ENCODE peak calls at places on chromosomes 2 and 18, in ten cellular contexts. One of them, this sample, is unnamed.

GRCh38 chr2:227221120-227221519 is 56.7 kb downstream of the COL4A3 start:
- DNase-seq in GM13976: no peak
- DNase-seq in fibroblast of mammary gland: no peak
- DNase-seq in GM20000: no peak
- DNase-seq in type B pancreatic cell: no peak
- DNase-seq in choroid plexus epithelial cell: no peak
- DNase-seq in IMR-90: no peak
- DNase-seq in nephron progenitor cell: no peak
- DNase-seq in Calu3: no peak
- DNase-seq in H9: no peak
- DNase-seq in this sample: no peak

GRCh38 chr18:75183524-75183923 is 25.4 kb downstream of the PTGR3 start:
- DNase-seq in GM13976: no peak
- DNase-seq in fibroblast of mammary gland: no peak
- DNase-seq in GM20000: no peak
- DNase-seq in type B pancreatic cell: no peak
- DNase-seq in choroid plexus epithelial cell: no peak
- DNase-seq in IMR-90: peak
- DNase-seq in nephron progenitor cell: no peak
- DNase-seq in Calu3: peak
- DNase-seq in H9: no peak
- DNase-seq in this sample: peak

GRCh38 chr2:19801367-19802087 is 100.3 kb downstream of the TTC32 start:
- DNase-seq in GM13976: no peak
- DNase-seq in fibroblast of mammary gland: peak
- DNase-seq in GM20000: no peak
- DNase-seq in type B pancreatic cell: no peak
- DNase-seq in choroid plexus epithelial cell: peak
- DNase-seq in IMR-90: peak
- DNase-seq in nephron progenitor cell: no peak
- DNase-seq in Calu3: peak
- DNase-seq in H9: no peak
- DNase-seq in this sample: peak

GRCh38 chr2:187684181-187684580 is 129.9 kb upstream of the TFPI start:
- DNase-seq in GM13976: no peak
- DNase-seq in fibroblast of mammary gland: peak
- DNase-seq in GM20000: no peak
- DNase-seq in type B pancreatic cell: no peak
- DNase-seq in choroid plexus epithelial cell: peak
- DNase-seq in IMR-90: peak
- DNase-seq in nephron progenitor cell: no peak
- DNase-seq in Calu3: no peak
- DNase-seq in H9: no peak
- DNase-seq in this sample: no peak

GRCh38 chr2:39379643-39380524 is 57.2 kb downstream of the MAP4K3 start:
- DNase-seq in GM13976: peak
- DNase-seq in fibroblast of mammary gland: peak
- DNase-seq in GM20000: peak
- DNase-seq in type B pancreatic cell: no peak
- DNase-seq in choroid plexus epithelial cell: peak
- DNase-seq in IMR-90: peak
- DNase-seq in nephron progenitor cell: no peak
- DNase-seq in Calu3: peak
- DNase-seq in H9: no peak
- DNase-seq in this sample: peak

GRCh38 chr2:236221798-236222197 is 42.4 kb downstream of the ASB18 start:
- DNase-seq in GM13976: no peak
- DNase-seq in fibroblast of mammary gland: no peak
- DNase-seq in GM20000: no peak
- DNase-seq in type B pancreatic cell: peak
- DNase-seq in choroid plexus epithelial cell: no peak
- DNase-seq in IMR-90: no peak
- DNase-seq in nephron progenitor cell: no peak
- DNase-seq in Calu3: no peak
- DNase-seq in H9: no peak
- DNase-seq in this sample: no peak

GRCh38 chr2:79929624-79930023 is 374.9 kb downstream of the LRRTM1 start:
- DNase-seq in GM13976: no peak
- DNase-seq in fibroblast of mammary gland: no peak
- DNase-seq in GM20000: no peak
- DNase-seq in type B pancreatic cell: no peak
- DNase-seq in choroid plexus epithelial cell: no peak
- DNase-seq in IMR-90: no peak
- DNase-seq in nephron progenitor cell: no peak
- DNase-seq in Calu3: no peak
- DNase-seq in H9: no peak
- DNase-seq in this sample: no peak

GRCh38 chr2:148615446-148615845 is 29.1 kb upstream of the EPC2 start:
- DNase-seq in GM13976: no peak
- DNase-seq in fibroblast of mammary gland: no peak
- DNase-seq in GM20000: no peak
- DNase-seq in type B pancreatic cell: no peak
- DNase-seq in choroid plexus epithelial cell: peak
- DNase-seq in IMR-90: no peak
- DNase-seq in nephron progenitor cell: no peak
- DNase-seq in Calu3: no peak
- DNase-seq in H9: peak
- DNase-seq in this sample: no peak

GRCh38 chr2:20362701-20363435 is 12.2 kb upstream of the PUM2 start:
- DNase-seq in GM13976: no peak
- DNase-seq in fibroblast of mammary gland: no peak
- DNase-seq in GM20000: no peak
- DNase-seq in type B pancreatic cell: peak
- DNase-seq in choroid plexus epithelial cell: no peak
- DNase-seq in IMR-90: no peak
- DNase-seq in nephron progenitor cell: no peak
- DNase-seq in Calu3: no peak
- DNase-seq in H9: no peak
- DNase-seq in this sample: no peak

GRCh38 chr2:129061079-129061785 is 742.6 kb upstream of the HS6ST1 start:
- DNase-seq in GM13976: peak
- DNase-seq in fibroblast of mammary gland: no peak
- DNase-seq in GM20000: peak
- DNase-seq in type B pancreatic cell: no peak
- DNase-seq in choroid plexus epithelial cell: peak
- DNase-seq in IMR-90: peak
- DNase-seq in nephron progenitor cell: no peak
- DNase-seq in Calu3: no peak
- DNase-seq in H9: no peak
- DNase-seq in this sample: peak

GRCh38 chr2:113278812-113279139 is at the start of gene PAX8:
- DNase-seq in GM13976: no peak
- DNase-seq in fibroblast of mammary gland: no peak
- DNase-seq in GM20000: no peak
- DNase-seq in type B pancreatic cell: peak
- DNase-seq in choroid plexus epithelial cell: no peak
- DNase-seq in IMR-90: no peak
- DNase-seq in nephron progenitor cell: peak
- DNase-seq in Calu3: no peak
- DNase-seq in H9: peak
- DNase-seq in this sample: no peak
- TF ChIP-seq CTCF in GM13976: no peak
- TF ChIP-seq CTCF in fibroblast of mammary gland: no peak
- TF ChIP-seq CTCF in GM20000: no peak
- TF ChIP-seq CTCF in type B pancreatic cell: no peak
- TF ChIP-seq CTCF in choroid plexus epithelial cell: no peak
- TF ChIP-seq CTCF in IMR-90: no peak
- TF ChIP-seq CTCF in nephron progenitor cell: no peak
- TF ChIP-seq CTCF in Calu3: no peak
- TF ChIP-seq CTCF in H9: no peak
- TF ChIP-seq CTCF in this sample: no peak

DNA sequence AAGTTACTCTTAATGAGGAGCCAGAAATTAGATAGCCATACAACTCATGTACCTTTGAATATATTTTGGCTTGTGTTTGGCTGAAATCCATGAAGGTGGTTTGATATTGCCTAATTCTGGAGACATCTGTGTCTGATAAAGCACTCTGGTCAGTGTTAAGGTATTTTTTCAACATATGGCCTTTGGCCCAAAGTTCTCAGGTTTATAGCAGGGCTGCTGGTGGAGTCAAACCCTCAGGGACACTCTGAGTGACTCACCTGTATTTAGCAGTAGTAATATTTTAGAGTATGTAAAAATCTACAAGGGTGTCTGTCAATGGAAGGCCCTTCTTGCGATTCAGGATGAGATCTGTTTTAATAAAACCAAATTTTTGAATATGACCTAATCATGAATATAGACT is 666.5 kb downstream of the SLC4A3 start:
- DNase-seq in GM13976: no peak
- DNase-seq in fibroblast of mammary gland: peak
- DNase-seq in GM20000: no peak
- DNase-seq in type B pancreatic cell: no peak
- DNase-seq in choroid plexus epithelial cell: no peak
- DNase-seq in IMR-90: no peak
- DNase-seq in nephron progenitor cell: no peak
- DNase-seq in Calu3: no peak
- DNase-seq in H9: no peak
- DNase-seq in this sample: peak
- TF ChIP-seq CTCF in GM13976: no peak
- TF ChIP-seq CTCF in fibroblast of mammary gland: no peak
- TF ChIP-seq CTCF in GM20000: no peak
- TF ChIP-seq CTCF in type B pancreatic cell: no peak
- TF ChIP-seq CTCF in choroid plexus epithelial cell: no peak
- TF ChIP-seq CTCF in IMR-90: no peak
- TF ChIP-seq CTCF in nephron progenitor cell: no peak
- TF ChIP-seq CTCF in Calu3: no peak
- TF ChIP-seq CTCF in H9: no peak
- TF ChIP-seq CTCF in this sample: no peak

GRCh38 chr18:3062798-3063563 is 50.0 kb upstream of the LPIN2 start:
- DNase-seq in GM13976: peak
- DNase-seq in fibroblast of mammary gland: peak
- DNase-seq in GM20000: peak
- DNase-seq in type B pancreatic cell: peak
- DNase-seq in choroid plexus epithelial cell: peak
- DNase-seq in IMR-90: peak
- DNase-seq in nephron progenitor cell: peak
- DNase-seq in Calu3: peak
- DNase-seq in H9: peak
- DNase-seq in this sample: peak
- TF ChIP-seq CTCF in GM13976: peak
- TF ChIP-seq CTCF in fibroblast of mammary gland: peak
- TF ChIP-seq CTCF in GM20000: peak
- TF ChIP-seq CTCF in type B pancreatic cell: peak
- TF ChIP-seq CTCF in choroid plexus epithelial cell: peak
- TF ChIP-seq CTCF in IMR-90: peak
- TF ChIP-seq CTCF in nephron progenitor cell: peak
- TF ChIP-seq CTCF in Calu3: peak
- TF ChIP-seq CTCF in H9: peak
- TF ChIP-seq CTCF in this sample: peak

GRCh38 chr2:9778012-9778411 is 65.3 kb upstream of the TAF1B start:
- DNase-seq in GM13976: no peak
- DNase-seq in fibroblast of mammary gland: no peak
- DNase-seq in GM20000: no peak
- DNase-seq in type B pancreatic cell: no peak
- DNase-seq in choroid plexus epithelial cell: no peak
- DNase-seq in IMR-90: no peak
- DNase-seq in nephron progenitor cell: no peak
- DNase-seq in Calu3: no peak
- DNase-seq in H9: peak
- DNase-seq in this sample: peak
- TF ChIP-seq CTCF in GM13976: peak
- TF ChIP-seq CTCF in fibroblast of mammary gland: peak
- TF ChIP-seq CTCF in GM20000: peak
- TF ChIP-seq CTCF in type B pancreatic cell: peak
- TF ChIP-seq CTCF in choroid plexus epithelial cell: peak
- TF ChIP-seq CTCF in IMR-90: peak
- TF ChIP-seq CTCF in nephron progenitor cell: no peak
- TF ChIP-seq CTCF in Calu3: peak
- TF ChIP-seq CTCF in H9: peak
- TF ChIP-seq CTCF in this sample: no peak

GRCh38 chr2:88191722-88192042 is 21.5 kb downstream of the THNSL2 start:
- DNase-seq in GM13976: no peak
- DNase-seq in fibroblast of mammary gland: no peak
- DNase-seq in GM20000: no peak
- DNase-seq in type B pancreatic cell: no peak
- DNase-seq in choroid plexus epithelial cell: no peak
- DNase-seq in IMR-90: no peak
- DNase-seq in nephron progenitor cell: no peak
- DNase-seq in Calu3: no peak
- DNase-seq in H9: no peak
- DNase-seq in this sample: no peak

GRCh38 chr2:88187927-88188326 is 17.8 kb downstream of the THNSL2 start:
- DNase-seq in GM13976: no peak
- DNase-seq in fibroblast of mammary gland: no peak
- DNase-seq in GM20000: no peak
- DNase-seq in type B pancreatic cell: no peak
- DNase-seq in choroid plexus epithelial cell: no peak
- DNase-seq in IMR-90: no peak
- DNase-seq in nephron progenitor cell: no peak
- DNase-seq in Calu3: no peak
- DNase-seq in H9: peak
- DNase-seq in this sample: peak

GRCh38 chr2:88188741-88189140 is 18.6 kb downstream of the THNSL2 start:
- DNase-seq in GM13976: no peak
- DNase-seq in fibroblast of mammary gland: peak
- DNase-seq in GM20000: no peak
- DNase-seq in type B pancreatic cell: no peak
- DNase-seq in choroid plexus epithelial cell: peak
- DNase-seq in IMR-90: no peak
- DNase-seq in nephron progenitor cell: no peak
- DNase-seq in Calu3: no peak
- DNase-seq in H9: no peak
- DNase-seq in this sample: no peak

GRCh38 chr2:88192613-88193012 is 22.5 kb downstream of the THNSL2 start:
- DNase-seq in GM13976: no peak
- DNase-seq in fibroblast of mammary gland: no peak
- DNase-seq in GM20000: no peak
- DNase-seq in type B pancreatic cell: no peak
- DNase-seq in choroid plexus epithelial cell: no peak
- DNase-seq in IMR-90: no peak
- DNase-seq in nephron progenitor cell: no peak
- DNase-seq in Calu3: no peak
- DNase-seq in H9: no peak
- DNase-seq in this sample: no peak

GRCh38 chr2:88190808-88191721 is 20.9 kb downstream of the THNSL2 start:
- DNase-seq in GM13976: peak
- DNase-seq in fibroblast of mammary gland: peak
- DNase-seq in GM20000: peak
- DNase-seq in type B pancreatic cell: no peak
- DNase-seq in choroid plexus epithelial cell: peak
- DNase-seq in IMR-90: peak
- DNase-seq in nephron progenitor cell: peak
- DNase-seq in Calu3: peak
- DNase-seq in H9: peak
- DNase-seq in this sample: peak
- TF ChIP-seq CTCF in GM13976: peak
- TF ChIP-seq CTCF in fibroblast of mammary gland: peak
- TF ChIP-seq CTCF in GM20000: peak
- TF ChIP-seq CTCF in type B pancreatic cell: peak
- TF ChIP-seq CTCF in choroid plexus epithelial cell: peak
- TF ChIP-seq CTCF in IMR-90: peak
- TF ChIP-seq CTCF in nephron progenitor cell: peak
- TF ChIP-seq CTCF in Calu3: peak
- TF ChIP-seq CTCF in H9: peak
- TF ChIP-seq CTCF in this sample: peak

DNA sequence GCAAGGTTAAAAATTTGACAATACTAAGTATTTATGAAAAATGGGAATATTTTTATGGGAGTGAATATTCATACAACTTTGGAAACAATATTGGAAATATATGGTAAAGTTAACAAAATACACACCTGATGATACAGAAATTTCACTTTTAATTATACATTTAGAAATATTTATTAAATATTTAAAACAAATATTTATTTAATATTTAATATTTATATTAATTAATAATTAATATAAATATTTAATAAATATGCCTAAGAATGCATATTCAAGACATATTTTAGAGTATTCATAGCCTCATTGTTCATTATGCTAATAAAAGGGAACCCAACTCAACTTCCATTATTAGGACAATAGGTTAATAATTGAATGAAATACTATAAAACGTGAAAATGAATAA is 7.0 kb upstream of the DYNAP start:
- DNase-seq in GM13976: no peak
- DNase-seq in fibroblast of mammary gland: no peak
- DNase-seq in GM20000: no peak
- DNase-seq in type B pancreatic cell: no peak
- DNase-seq in choroid plexus epithelial cell: no peak
- DNase-seq in IMR-90: no peak
- DNase-seq in nephron progenitor cell: no peak
- DNase-seq in Calu3: no peak
- DNase-seq in H9: no peak
- DNase-seq in this sample: no peak
- TF ChIP-seq CTCF in GM13976: no peak
- TF ChIP-seq CTCF in fibroblast of mammary gland: no peak
- TF ChIP-seq CTCF in GM20000: no peak
- TF ChIP-seq CTCF in type B pancreatic cell: no peak
- TF ChIP-seq CTCF in choroid plexus epithelial cell: no peak
- TF ChIP-seq CTCF in IMR-90: no peak
- TF ChIP-seq CTCF in nephron progenitor cell: no peak
- TF ChIP-seq CTCF in Calu3: no peak
- TF ChIP-seq CTCF in H9: no peak
- TF ChIP-seq CTCF in this sample: no peak